ENCODE peak calls at places on chromosomes 6 and 20, in nine cellular contexts. One of them, this sample, is unnamed.
A peak's percentile ranks its signal among the peaks of the same experiment; 100 is the strongest.

GRCh38 chr6:129635396-129636164 is 74.4 kb downstream of the ARHGAP18 start:
- DNase-seq in left lung: no peak
- DNase-seq in vagina: no peak
- DNase-seq in tibial artery: no peak
- DNase-seq in SJSA1: no peak
- DNase-seq in lower lobe of right lung: no peak
- DNase-seq in thyroid gland: no peak
- DNase-seq in naive thymus-derived CD4-positive, alpha-beta T cell: no peak
- DNase-seq in upper lobe of right lung: no peak
- DNase-seq in this sample: no peak

GRCh38 chr6:81451787-81452186 is 300.7 kb downstream of the TENT5A start:
- DNase-seq in left lung: no peak
- DNase-seq in thyroid gland: no peak
- DNase-seq in naive thymus-derived CD4-positive, alpha-beta T cell: no peak
- DNase-seq in vagina: no peak
- DNase-seq in upper lobe of right lung: no peak
- DNase-seq in tibial artery: no peak
- DNase-seq in lower lobe of right lung: no peak
- DNase-seq in SJSA1: no peak
- DNase-seq in this sample: no peak

GRCh38 chr6:24549674-24550418 is 55.1 kb downstream of the ALDH5A1 start:
- DNase-seq in naive thymus-derived CD4-positive, alpha-beta T cell: no peak
- DNase-seq in upper lobe of right lung: no peak
- DNase-seq in lower lobe of right lung: no peak
- DNase-seq in thyroid gland: no peak
- DNase-seq in SJSA1: no peak
- DNase-seq in tibial artery: no peak
- DNase-seq in left lung: no peak
- DNase-seq in vagina: no peak
- DNase-seq in this sample: no peak

GRCh38 chr6:141463237-141463977 is 669.3 kb upstream of the GJE1 start:
- DNase-seq in upper lobe of right lung: no peak
- DNase-seq in lower lobe of right lung: no peak
- DNase-seq in thyroid gland: no peak
- DNase-seq in vagina: no peak
- DNase-seq in naive thymus-derived CD4-positive, alpha-beta T cell: no peak
- DNase-seq in left lung: no peak
- DNase-seq in SJSA1: no peak
- DNase-seq in tibial artery: no peak
- DNase-seq in this sample: no peak

GRCh38 chr6:122947355-122947754 is 48.7 kb upstream of the CLVS2 start:
- DNase-seq in upper lobe of right lung: no peak
- DNase-seq in thyroid gland: no peak
- DNase-seq in lower lobe of right lung: no peak
- DNase-seq in SJSA1: no peak
- DNase-seq in left lung: no peak
- DNase-seq in tibial artery: no peak
- DNase-seq in naive thymus-derived CD4-positive, alpha-beta T cell: no peak
- DNase-seq in vagina: no peak
- DNase-seq in this sample: no peak

GRCh38 chr6:17096076-17096475 is 5.8 kb upstream of the STMND1 start:
- DNase-seq in naive thymus-derived CD4-positive, alpha-beta T cell: no peak
- DNase-seq in upper lobe of right lung: no peak
- DNase-seq in lower lobe of right lung: no peak
- DNase-seq in thyroid gland: no peak
- DNase-seq in vagina: no peak
- DNase-seq in tibial artery: no peak
- DNase-seq in left lung: no peak
- DNase-seq in SJSA1: no peak
- DNase-seq in this sample: no peak

GRCh38 chr6:142258757-142259156 is 43.0 kb upstream of the ADGRG6 start:
- DNase-seq in upper lobe of right lung: no peak
- DNase-seq in vagina: no peak
- DNase-seq in thyroid gland: no peak
- DNase-seq in naive thymus-derived CD4-positive, alpha-beta T cell: no peak
- DNase-seq in lower lobe of right lung: no peak
- DNase-seq in SJSA1: no peak
- DNase-seq in tibial artery: no peak
- DNase-seq in left lung: no peak
- DNase-seq in this sample: no peak

GRCh38 chr6:119541132-119541905 is 191.8 kb upstream of the MAN1A1 start:
- DNase-seq in vagina: no peak
- DNase-seq in thyroid gland: no peak
- DNase-seq in left lung: no peak
- DNase-seq in naive thymus-derived CD4-positive, alpha-beta T cell: no peak
- DNase-seq in upper lobe of right lung: no peak
- DNase-seq in tibial artery: no peak
- DNase-seq in SJSA1: no peak
- DNase-seq in lower lobe of right lung: no peak
- DNase-seq in this sample: no peak

GRCh38 chr20:20820104-20820503 is 107.7 kb upstream of the RALGAPA2 start:
- DNase-seq in lower lobe of right lung: no peak
- DNase-seq in SJSA1: no peak
- DNase-seq in tibial artery: no peak
- DNase-seq in thyroid gland: no peak
- DNase-seq in upper lobe of right lung: no peak
- DNase-seq in vagina: no peak
- DNase-seq in left lung: no peak
- DNase-seq in naive thymus-derived CD4-positive, alpha-beta T cell: no peak
- DNase-seq in this sample: no peak

GRCh38 chr20:46562373-46563169 is 12.1 kb upstream of the OCSTAMP start:
- DNase-seq in lower lobe of right lung: peak; percentile 59
- DNase-seq in thyroid gland: peak; percentile 73
- DNase-seq in naive thymus-derived CD4-positive, alpha-beta T cell: peak; percentile 30
- DNase-seq in vagina: no peak
- DNase-seq in SJSA1: peak; percentile 57
- DNase-seq in upper lobe of right lung: no peak
- DNase-seq in left lung: peak; percentile 49
- DNase-seq in tibial artery: peak; percentile 85
- DNase-seq in this sample: peak; percentile 28

GRCh38 chr6:130176378-130176777 is 46.4 kb downstream of the SAMD3 start:
- DNase-seq in SJSA1: no peak
- DNase-seq in tibial artery: no peak
- DNase-seq in thyroid gland: no peak
- DNase-seq in vagina: no peak
- DNase-seq in left lung: no peak
- DNase-seq in lower lobe of right lung: no peak
- DNase-seq in naive thymus-derived CD4-positive, alpha-beta T cell: no peak
- DNase-seq in upper lobe of right lung: no peak
- DNase-seq in this sample: no peak

GRCh38 chr6:126232671-126233070 is 107.2 kb upstream of the CENPW start:
- DNase-seq in tibial artery: no peak
- DNase-seq in naive thymus-derived CD4-positive, alpha-beta T cell: no peak
- DNase-seq in upper lobe of right lung: no peak
- DNase-seq in left lung: no peak
- DNase-seq in vagina: no peak
- DNase-seq in lower lobe of right lung: no peak
- DNase-seq in SJSA1: no peak
- DNase-seq in thyroid gland: no peak
- DNase-seq in this sample: no peak

GRCh38 chr20:54345301-54345724 is 130.1 kb upstream of the DOK5 start:
- DNase-seq in left lung: no peak
- DNase-seq in SJSA1: no peak
- DNase-seq in vagina: no peak
- DNase-seq in upper lobe of right lung: no peak
- DNase-seq in naive thymus-derived CD4-positive, alpha-beta T cell: no peak
- DNase-seq in tibial artery: no peak
- DNase-seq in lower lobe of right lung: no peak
- DNase-seq in thyroid gland: no peak
- DNase-seq in this sample: peak; percentile 22

GRCh38 chr20:18004389-18005031 is 35.7 kb downstream of the MGME1 start:
- DNase-seq in upper lobe of right lung: no peak
- DNase-seq in SJSA1: no peak
- DNase-seq in vagina: no peak
- DNase-seq in tibial artery: no peak
- DNase-seq in lower lobe of right lung: no peak
- DNase-seq in naive thymus-derived CD4-positive, alpha-beta T cell: no peak
- DNase-seq in thyroid gland: peak; percentile 29
- DNase-seq in left lung: no peak
- DNase-seq in this sample: no peak

GRCh38 chr6:131792091-131792496 is 15.7 kb upstream of the ENPP1 start:
- DNase-seq in lower lobe of right lung: no peak
- DNase-seq in SJSA1: no peak
- DNase-seq in naive thymus-derived CD4-positive, alpha-beta T cell: no peak
- DNase-seq in vagina: no peak
- DNase-seq in thyroid gland: no peak
- DNase-seq in upper lobe of right lung: no peak
- DNase-seq in left lung: no peak
- DNase-seq in tibial artery: no peak
- DNase-seq in this sample: no peak

GRCh38 chr20:5785146-5785545 is 34.9 kb downstream of the SHLD1 start:
- DNase-seq in naive thymus-derived CD4-positive, alpha-beta T cell: no peak
- DNase-seq in lower lobe of right lung: no peak
- DNase-seq in tibial artery: no peak
- DNase-seq in left lung: no peak
- DNase-seq in vagina: no peak
- DNase-seq in SJSA1: no peak
- DNase-seq in upper lobe of right lung: no peak
- DNase-seq in thyroid gland: no peak
- DNase-seq in this sample: no peak

GRCh38 chr6:5025911-5026819 is 22.3 kb upstream of the RPP40 start:
- DNase-seq in naive thymus-derived CD4-positive, alpha-beta T cell: no peak
- DNase-seq in left lung: peak; percentile 62
- DNase-seq in tibial artery: peak; percentile 58
- DNase-seq in lower lobe of right lung: peak; percentile 62
- DNase-seq in vagina: peak; percentile 83
- DNase-seq in SJSA1: no peak
- DNase-seq in upper lobe of right lung: peak; percentile 72
- DNase-seq in thyroid gland: peak; percentile 49
- DNase-seq in this sample: no peak

DNA sequence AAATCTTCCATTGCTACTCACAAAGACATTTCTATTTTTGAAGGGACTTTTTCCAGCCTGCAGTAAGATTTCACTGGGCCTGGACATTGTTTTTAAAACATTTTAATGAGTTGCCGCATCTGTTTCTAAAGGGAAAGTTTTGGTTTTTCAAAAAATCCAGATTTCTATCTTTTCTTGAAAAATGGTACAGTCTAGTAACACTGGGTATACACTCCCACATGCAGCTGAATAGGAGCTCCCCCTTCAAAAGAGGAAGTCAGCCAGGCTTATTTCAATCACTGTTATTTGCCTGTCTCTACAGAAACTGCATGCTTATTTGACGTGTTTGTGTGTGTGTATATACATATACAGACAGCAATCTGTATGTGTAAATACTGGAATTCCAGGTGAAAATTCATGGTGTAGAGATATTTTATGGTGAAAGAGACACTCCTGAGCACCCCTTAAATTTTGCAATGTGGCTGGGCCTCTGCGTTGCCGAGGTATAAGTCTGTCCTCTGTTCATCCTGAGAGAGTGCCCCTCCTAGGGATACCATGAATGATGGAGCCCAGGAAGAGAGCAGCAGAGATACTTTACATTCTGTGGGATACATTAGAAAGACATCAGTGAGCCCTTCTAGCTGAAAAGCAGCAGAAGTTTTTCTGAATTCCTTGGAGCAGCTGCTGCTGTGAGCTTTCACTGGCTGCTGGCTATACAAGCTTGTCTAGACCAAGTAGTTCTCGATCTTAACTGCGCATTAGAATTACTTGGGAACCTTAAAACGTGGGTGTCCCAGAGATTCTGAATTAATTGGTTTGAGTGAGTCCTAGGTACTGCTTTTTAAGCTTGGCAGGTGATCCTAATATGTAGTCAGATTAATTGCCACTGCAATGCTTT is 12.0 kb upstream of the ABRACL start:
- DNase-seq in thyroid gland: no peak
- DNase-seq in vagina: no peak
- DNase-seq in upper lobe of right lung: no peak
- DNase-seq in left lung: no peak
- DNase-seq in naive thymus-derived CD4-positive, alpha-beta T cell: no peak
- DNase-seq in lower lobe of right lung: no peak
- DNase-seq in SJSA1: no peak
- DNase-seq in tibial artery: no peak
- DNase-seq in this sample: no peak
- H3K27ac ChIP-seq in thyroid gland: peak overlapping the region; percentile 63
- H3K27ac ChIP-seq in vagina: no peak overlapping the region
- H3K27ac ChIP-seq in upper lobe of right lung: no peak overlapping the region
- H3K27ac ChIP-seq in left lung: no peak overlapping the region
- H3K27ac ChIP-seq in naive thymus-derived CD4-positive, alpha-beta T cell: no peak overlapping the region
- H3K27ac ChIP-seq in lower lobe of right lung: no peak overlapping the region
- H3K27ac ChIP-seq in SJSA1: no peak overlapping the region
- H3K27ac ChIP-seq in tibial artery: no peak overlapping the region
- H3K27ac ChIP-seq in this sample: no peak overlapping the region

GRCh38 chr6:78132681-78133410 is 480.0 kb downstream of the MEI4 start:
- DNase-seq in left lung: no peak
- DNase-seq in vagina: no peak
- DNase-seq in tibial artery: no peak
- DNase-seq in upper lobe of right lung: no peak
- DNase-seq in thyroid gland: no peak
- DNase-seq in lower lobe of right lung: no peak
- DNase-seq in SJSA1: no peak
- DNase-seq in naive thymus-derived CD4-positive, alpha-beta T cell: no peak
- DNase-seq in this sample: no peak
- H3K9me3 ChIP-seq in left lung: no peaks in the 10 kb centered on the region
- H3K9me3 ChIP-seq in vagina: no peaks in the 10 kb centered on the region
- H3K9me3 ChIP-seq in tibial artery: no peaks in the 10 kb centered on the region
- H3K9me3 ChIP-seq in upper lobe of right lung: no peaks in the 10 kb centered on the region
- H3K9me3 ChIP-seq in thyroid gland: no peaks in the 10 kb centered on the region
- H3K9me3 ChIP-seq in lower lobe of right lung: peaks cover 7% of the 10 kb centered on the region
- H3K9me3 ChIP-seq in SJSA1: no peaks in the 10 kb centered on the region
- H3K9me3 ChIP-seq in naive thymus-derived CD4-positive, alpha-beta T cell: no peaks in the 10 kb centered on the region
- H3K9me3 ChIP-seq in this sample: no peaks in the 10 kb centered on the region

DNA sequence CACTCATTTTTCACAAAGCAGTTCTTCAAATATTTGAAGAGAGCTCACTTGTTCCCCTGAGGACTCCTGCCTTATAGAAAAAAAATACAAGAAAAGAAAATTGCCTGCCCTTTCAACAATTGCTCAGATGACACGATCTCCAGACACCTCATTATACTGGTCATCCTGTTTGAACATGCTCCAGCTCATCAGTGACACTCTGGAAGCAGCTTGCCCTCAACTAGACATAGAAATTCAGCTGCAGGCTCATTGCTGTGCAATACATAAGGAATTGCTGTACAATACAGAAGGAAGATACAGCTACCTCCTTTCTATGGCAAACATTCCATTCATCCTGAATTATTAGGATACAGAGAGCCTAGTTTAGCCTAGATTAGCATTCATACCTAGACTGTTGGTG is 73.2 kb downstream of the OPN5 start:
- DNase-seq in vagina: no peak
- DNase-seq in SJSA1: no peak
- DNase-seq in tibial artery: no peak
- DNase-seq in left lung: no peak
- DNase-seq in thyroid gland: no peak
- DNase-seq in lower lobe of right lung: no peak
- DNase-seq in naive thymus-derived CD4-positive, alpha-beta T cell: no peak
- DNase-seq in upper lobe of right lung: no peak
- DNase-seq in this sample: no peak
- H3K27ac ChIP-seq in vagina: no peak overlapping the region
- H3K27ac ChIP-seq in SJSA1: no peak overlapping the region
- H3K27ac ChIP-seq in tibial artery: no peak overlapping the region
- H3K27ac ChIP-seq in left lung: no peak overlapping the region
- H3K27ac ChIP-seq in thyroid gland: no peak overlapping the region
- H3K27ac ChIP-seq in lower lobe of right lung: no peak overlapping the region
- H3K27ac ChIP-seq in naive thymus-derived CD4-positive, alpha-beta T cell: no peak overlapping the region
- H3K27ac ChIP-seq in upper lobe of right lung: no peak overlapping the region
- H3K27ac ChIP-seq in this sample: no peak overlapping the region

GRCh38 chr6:76264466-76264865 is 192.0 kb upstream of the IMPG1 start:
- DNase-seq in tibial artery: no peak
- DNase-seq in upper lobe of right lung: no peak
- DNase-seq in left lung: no peak
- DNase-seq in SJSA1: no peak
- DNase-seq in vagina: no peak
- DNase-seq in lower lobe of right lung: no peak
- DNase-seq in naive thymus-derived CD4-positive, alpha-beta T cell: no peak
- DNase-seq in thyroid gland: no peak
- DNase-seq in this sample: no peak

GRCh38 chr6:76262240-76262639 is 189.8 kb upstream of the IMPG1 start:
- DNase-seq in thyroid gland: no peak
- DNase-seq in lower lobe of right lung: no peak
- DNase-seq in tibial artery: no peak
- DNase-seq in SJSA1: no peak
- DNase-seq in upper lobe of right lung: no peak
- DNase-seq in naive thymus-derived CD4-positive, alpha-beta T cell: no peak
- DNase-seq in vagina: no peak
- DNase-seq in left lung: no peak
- DNase-seq in this sample: no peak
- H3K9me3 ChIP-seq in thyroid gland: no peaks in the 10 kb centered on the region
- H3K9me3 ChIP-seq in lower lobe of right lung: peaks cover 6% of the 10 kb centered on the region
- H3K9me3 ChIP-seq in tibial artery: no peaks in the 10 kb centered on the region
- H3K9me3 ChIP-seq in SJSA1: peaks cover 15% of the 10 kb centered on the region
- H3K9me3 ChIP-seq in upper lobe of right lung: peaks cover 4% of the 10 kb centered on the region
- H3K9me3 ChIP-seq in naive thymus-derived CD4-positive, alpha-beta T cell: no peaks in the 10 kb centered on the region
- H3K9me3 ChIP-seq in vagina: peaks cover 4% of the 10 kb centered on the region
- H3K9me3 ChIP-seq in left lung: no peaks in the 10 kb centered on the region
- H3K9me3 ChIP-seq in this sample: peaks cover 2% of the 10 kb centered on the region